ENCODE peak calls at places on chromosome 9, in ten cellular contexts. E is K562, S is right lobe of liver, A is A549, I is ovary, J is endothelial cell of umbilical vein, P is IMR-90, H is lower leg skin, O is transverse colon, U is sigmoid colon. D is an unnamed sample.

GRCh38 chr9:70382709-70383605 is 31.5 kb downstream of the KLF9 start:
- DNase-seq in E (no peak), S (no peak), A (no peak), I (no peak), J (no peak), P (no peak), H (no peak), O (no peak), U (no peak), D (no peak)

GRCh38 chr9:118962426-118962825 is 406.8 kb downstream of the BRINP1 start:
- DNase-seq in E (no peak), S (no peak), A (no peak), I (no peak), J (no peak), P (no peak), H (no peak), O (no peak), U (no peak), D (no peak)

GRCh38 chr9:83544002-83544698 is 5.9 kb upstream of the FRMD3 start:
- DNase-seq in E (peak; percentile 24), S (no peak), A (peak; percentile 66), I (no peak), J (peak; percentile 65), P (peak; percentile 38), H (no peak), O (peak; percentile 46), U (no peak), D (no peak)

GRCh38 chr9:133855802-133856592 is 117.8 kb upstream of the SARDH start:
- DNase-seq in E (no peak), S (peak; percentile 97), A (no peak), I (no peak), J (peak; percentile 89), P (peak; percentile 87), H (peak; percentile 60), O (peak; percentile 87), U (peak; percentile 82), D (no peak)

GRCh38 chr9:78986446-78986845 is 585.3 kb upstream of the TLE4 start:
- DNase-seq in E (no peak), S (no peak), A (no peak), I (no peak), J (no peak), P (no peak), H (no peak), O (no peak), U (no peak), D (no peak)

GRCh38 chr9:26975728-26976707 is 19.8 kb downstream of the IFT74 start:
- DNase-seq in E (peak; percentile 8), S (no peak), A (peak; percentile 72), I (no peak), J (peak; percentile 42), P (peak; percentile 46), H (no peak), O (peak; percentile 56), U (no peak), D (no peak)

GRCh38 chr9:77772641-77773040 is 124.5 kb upstream of the GNA14 start:
- DNase-seq in E (no peak), S (no peak), A (no peak), I (no peak), J (no peak), P (no peak), H (no peak), O (no peak), U (no peak), D (no peak)

GRCh38 chr9:972512-973294 is 3.8 kb upstream of the DMRT3 start:
- DNase-seq in E (no peak), S (no peak), A (no peak), I (no peak), J (no peak), P (no peak), H (no peak), O (no peak), U (no peak), D (no peak)

GRCh38 chr9:71096431-71097108 is 24.9 kb downstream of the TRPM3 start:
- DNase-seq in E (no peak), S (peak; percentile 92), A (peak; percentile 27), I (no peak), J (no peak), P (no peak), H (no peak), O (peak; percentile 10), U (no peak), D (no peak)

GRCh38 chr9:21096172-21096900 is 18.6 kb upstream of the IFNB1 start:
- DNase-seq in E (no peak), S (no peak), A (no peak), I (no peak), J (peak; percentile 40), P (peak; percentile 61), H (no peak), O (no peak), U (no peak), D (no peak)

GRCh38 chr9:128774804-128775203 is 3.1 kb upstream of the ZER1 start:
- DNase-seq in E (no peak), S (no peak), A (no peak), I (no peak), J (no peak), P (no peak), H (no peak), O (no peak), U (no peak), D (no peak)

GRCh38 chr9:128770286-128770685 is 1.4 kb downstream of the ZER1 start:
- DNase-seq in E (no peak), S (no peak), A (no peak), I (no peak), J (no peak), P (no peak), H (no peak), O (no peak), U (no peak), D (no peak)

GRCh38 chr9:128771094-128771721 is 519 bp downstream of the ZER1 start:
- DNase-seq in E (no peak), S (no peak), A (no peak), I (no peak), J (peak; percentile 62), P (peak; percentile 12), H (no peak), O (peak; percentile 40), U (no peak), D (peak; percentile 38)

GRCh38 chr9:128773049-128773448 is 1.3 kb upstream of the ZER1 start:
- DNase-seq in E (no peak), S (no peak), A (no peak), I (no peak), J (no peak), P (no peak), H (no peak), O (no peak), U (no peak), D (no peak)

GRCh38 chr9:128771745-128772519 is at the start of gene ZER1:
- DNase-seq in E (peak; percentile 98), S (peak; percentile 96), A (peak; percentile 89), I (peak; percentile 95), J (peak; percentile 81), P (peak; percentile 83), H (peak; percentile 88), O (peak; percentile 96), U (peak; percentile 96), D (peak; percentile 94)
- TF ChIP-seq POLR2A in E (peak; percentile 85), S (peak; percentile 80), A (peak; percentile 30), I (peak; percentile 77), J (peak; percentile 66), P (peak; percentile 15), H (no peak), O (peak; percentile 75), U (peak; percentile 80), D (peak; percentile 65)

GRCh38 chr9:14396171-14396570 is 82.2 kb upstream of the NFIB start:
- DNase-seq in E (no peak), S (no peak), A (no peak), I (no peak), J (no peak), P (no peak), H (no peak), O (no peak), U (no peak), D (no peak)

GRCh38 chr9:14393382-14393781 is 79.4 kb upstream of the NFIB start:
- DNase-seq in E (no peak), S (no peak), A (no peak), I (no peak), J (no peak), P (no peak), H (no peak), O (no peak), U (no peak), D (no peak)

GRCh38 chr9:14391620-14392019 is 77.7 kb upstream of the NFIB start:
- DNase-seq in E (no peak), S (no peak), A (no peak), I (no peak), J (no peak), P (no peak), H (no peak), O (no peak), U (no peak), D (no peak)

GRCh38 chr9:14399736-14400657 is 86.1 kb upstream of the NFIB start:
- DNase-seq in E (no peak), S (no peak), A (no peak), I (no peak), J (no peak), P (no peak), H (no peak), O (no peak), U (no peak), D (no peak)

GRCh38 chr9:14395300-14396082 is 81.5 kb upstream of the NFIB start:
- DNase-seq in E (peak; percentile 89), S (no peak), A (no peak), I (peak; percentile 63), J (no peak), P (no peak), H (no peak), O (no peak), U (no peak), D (no peak)
- TF ChIP-seq CTCF in E (no peak), S (no peak), A (no peak), I (no peak), J (no peak), P (no peak), H (no peak), O (no peak), U (no peak), D (no peak)

GRCh38 chr9:112174965-112175795 is at the start of gene SUSD1:
- DNase-seq in E (peak; percentile 91), S (peak; percentile 54), A (peak; percentile 35), I (peak; percentile 36), J (peak; percentile 26), P (no peak), H (no peak), O (peak; percentile 51), U (no peak), D (no peak)
- TF ChIP-seq POLR2A in E (peak; percentile 77), S (peak; percentile 26), A (peak; percentile 33), I (no peak), J (no peak), P (no peak), H (no peak), O (peak; percentile 36), U (no peak), D (no peak)

DNA sequence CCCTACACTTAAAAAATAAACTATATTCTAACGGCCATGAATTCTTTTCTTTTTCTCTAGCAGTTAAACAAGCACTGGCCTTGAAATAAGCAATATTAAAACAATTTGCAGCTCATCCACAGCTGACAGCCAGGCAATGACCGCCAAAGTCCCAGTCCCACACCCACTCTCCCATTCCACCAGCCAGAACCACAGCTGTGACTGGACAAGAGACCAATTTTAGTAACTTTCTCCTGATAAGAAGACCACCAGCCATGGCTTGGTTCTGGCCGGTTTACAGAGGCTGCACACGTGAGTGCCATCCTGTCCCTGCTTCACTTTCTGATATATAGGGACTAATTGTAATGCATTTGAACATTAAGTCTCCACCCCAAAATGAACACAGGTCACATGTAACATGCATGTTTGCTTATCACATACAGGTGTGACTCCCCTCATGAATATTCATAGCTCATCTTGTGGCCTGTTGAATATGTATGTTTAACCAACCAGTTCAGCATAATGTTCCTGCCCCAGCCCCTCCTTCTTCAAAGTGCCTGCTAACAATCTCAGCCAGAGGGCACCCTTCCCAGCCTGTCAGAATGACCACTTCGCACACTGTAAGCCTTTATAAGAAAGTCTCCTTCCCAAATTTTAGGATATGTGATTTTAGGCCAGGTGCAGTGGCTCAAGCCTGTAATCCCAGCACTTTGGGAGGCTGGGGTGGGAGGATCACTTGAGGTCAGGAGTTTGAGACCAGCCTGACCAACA is 23.9 kb upstream of the FANCC start:
- DNase-seq in E (no peak), S (no peak), A (peak; percentile 38), I (no peak), J (peak; percentile 21), P (peak; percentile 37), H (no peak), O (no peak), U (no peak), D (no peak)
- TF ChIP-seq CTCF in E (peak; percentile 58), S (no peak), A (peak; percentile 24), I (no peak), J (no peak), P (peak; percentile 33), H (no peak), O (no peak), U (no peak), D (no peak)

D was measured in breast epithelium.